ENCODE peak calls at places on chromosomes 16 and 17, in seven cellular contexts. D, M, W, R, O, B and Y are unnamed samples.

GRCh38 chr16:57169327-57169726 is 16.5 kb downstream of the PSME3IP1 start:
- DNase-seq in D (no peak), M (no peak), W (no peak), R (no peak), O (no peak), B (no peak), Y (no peak)

GRCh38 chr17:21373696-21374454 is 2.3 kb upstream of the KCNJ12 start:
- DNase-seq in D (no peak), M (no peak), W (no peak), R (no peak), O (no peak), B (no peak), Y (no peak)

GRCh38 chr16:3173892-3174617 is 13.9 kb upstream of the OR1F1 start:
- DNase-seq in D (peak), M (no peak), W (peak), R (no peak), O (no peak), B (peak), Y (no peak)

GRCh38 chr16:67462279-67462655 is 18.7 kb downstream of the ATP6V0D1 start:
- DNase-seq in D (no peak), M (no peak), W (no peak), R (no peak), O (no peak), B (no peak), Y (no peak)

GRCh38 chr17:60618080-60618479 is 18.1 kb downstream of the PPM1D start:
- DNase-seq in D (no peak), M (no peak), W (no peak), R (no peak), O (no peak), B (no peak), Y (no peak)

GRCh38 chr17:156094-156621 is 18.8 kb downstream of the SCGB1C2 start:
- DNase-seq in D (no peak), M (no peak), W (no peak), R (no peak), O (no peak), B (no peak), Y (no peak)

GRCh38 chr17:35144840-35145239 is 2.7 kb upstream of the NLE1 start:
- DNase-seq in D (no peak), M (no peak), W (no peak), R (no peak), O (no peak), B (no peak), Y (no peak)

GRCh38 chr17:1730345-1731193 is 6.1 kb downstream of the WDR81 start:
- DNase-seq in D (no peak), M (peak), W (no peak), R (no peak), O (no peak), B (peak), Y (no peak)

GRCh38 chr16:69150146-69150865 is 17.9 kb downstream of the UTP4 start:
- DNase-seq in D (peak), M (peak), W (peak), R (peak), O (peak), B (peak), Y (peak)

GRCh38 chr16:30782486-30783279 is 4.3 kb downstream of the ZNF629 start:
- DNase-seq in D (no peak), M (no peak), W (no peak), R (no peak), O (no peak), B (no peak), Y (no peak)

GRCh38 chr17:34301986-34302385 is 16.4 kb downstream of the CCL11 start:
- DNase-seq in D (no peak), M (peak), W (no peak), R (no peak), O (no peak), B (peak), Y (no peak)

GRCh38 chr17:66948061-66948750 is 16.3 kb upstream of the CACNG4 start:
- DNase-seq in D (no peak), M (no peak), W (no peak), R (no peak), O (no peak), B (no peak), Y (no peak)

GRCh38 chr16:71626858-71627213 is 852 bp downstream of the MARVELD3 start:
- DNase-seq in D (no peak), M (no peak), W (peak), R (no peak), O (no peak), B (no peak), Y (no peak)

GRCh38 chr16:11629071-11630030 is 38.9 kb upstream of the SNN start:
- DNase-seq in D (peak), M (no peak), W (no peak), R (no peak), O (no peak), B (no peak), Y (no peak)

GRCh38 chr17:51641999-51642398 is 381.7 kb downstream of the UTP18 start:
- DNase-seq in D (no peak), M (no peak), W (no peak), R (no peak), O (no peak), B (no peak), Y (no peak)

GRCh38 chr16:4346205-4346781 is 4.8 kb downstream of the PAM16 start:
- DNase-seq in D (no peak), M (no peak), W (no peak), R (no peak), O (no peak), B (no peak), Y (no peak)

GRCh38 chr16:66365588-66365987 is 903 bp upstream of the CDH5 start:
- DNase-seq in D (no peak), M (peak), W (no peak), R (no peak), O (no peak), B (peak), Y (no peak)

GRCh38 chr16:22721497-22722100 is 92.4 kb upstream of the HS3ST2 start:
- DNase-seq in D (no peak), M (no peak), W (no peak), R (no peak), O (no peak), B (no peak), Y (no peak)

GRCh38 chr16:29899516-29900101 is at the start of gene SEZ6L2:
- DNase-seq in D (no peak), M (peak), W (peak), R (peak), O (no peak), B (peak), Y (peak)

GRCh38 chr17:81508639-81509047 is 4.0 kb downstream of the ACTG1 start:
- DNase-seq in D (no peak), M (peak), W (no peak), R (no peak), O (no peak), B (peak), Y (no peak)